ENCODE peak calls at places on chromosome 3, in six cellular contexts. F is NCI-H524; L is NCI-H2227 treated with DMSO at 0.1 percent for 48 hours; D is HFF-Myc; B is activated CD8-positive, alpha-beta memory T cell treated with anti-CD3 and anti-CD28 coated beads for 48 hours; J is skeletal muscle cell. N is an unnamed sample.

GRCh38 chr3:126474498-126475410 is 937 bp downstream of the ZXDC start:
- DNase-seq in F (no peak), L (no peak), D (no peak), B (peak), J (no peak), N (no peak)

GRCh38 chr3:120988994-120989393 is 81.0 kb downstream of the STXBP5L start:
- DNase-seq in F (no peak), L (no peak), D (no peak), B (no peak), J (no peak), N (no peak)

GRCh38 chr3:109224333-109224732 is 87.8 kb downstream of the C3orf85 start:
- DNase-seq in F (peak), L (no peak), D (no peak), B (no peak), J (no peak), N (no peak)

GRCh38 chr3:55327131-55327920 is 159.8 kb downstream of the WNT5A start:
- DNase-seq in F (peak), L (no peak), D (peak), B (no peak), J (no peak), N (no peak)

GRCh38 chr3:197454014-197454413 is 101.8 kb downstream of the BDH1 start:
- DNase-seq in F (no peak), L (no peak), D (no peak), B (no peak), J (no peak), N (no peak)

GRCh38 chr3:186129206-186129605 is 20.3 kb upstream of the ETV5 start:
- DNase-seq in F (no peak), L (no peak), D (no peak), B (no peak), J (no peak), N (no peak)

GRCh38 chr3:9213019-9213646 is 36.3 kb downstream of the SRGAP3 start:
- DNase-seq in F (no peak), L (no peak), D (no peak), B (no peak), J (no peak), N (no peak)

GRCh38 chr3:188394588-188394987 is 240.6 kb downstream of the LPP start:
- DNase-seq in F (no peak), L (no peak), D (no peak), B (no peak), J (no peak), N (no peak)

GRCh38 chr3:107198522-107199271 is 178.5 kb upstream of the CCDC54 start:
- DNase-seq in F (no peak), L (no peak), D (peak), B (no peak), J (peak), N (no peak)

GRCh38 chr3:39443530-39443929 is 23.9 kb upstream of the MOBP start:
- DNase-seq in F (no peak), L (no peak), D (no peak), B (no peak), J (no peak), N (no peak)

GRCh38 chr3:197718904-197719303 is 17.8 kb downstream of the RUBCN start:
- DNase-seq in F (no peak), L (no peak), D (no peak), B (no peak), J (peak), N (no peak)

GRCh38 chr3:190252080-190252479 is 70.2 kb downstream of the CLDN1 start:
- DNase-seq in F (no peak), L (no peak), D (no peak), B (no peak), J (peak), N (no peak)

GRCh38 chr3:194671511-194671899 is 486 bp downstream of the LSG1 start:
- DNase-seq in F (no peak), L (peak), D (no peak), B (no peak), J (no peak), N (no peak)

GRCh38 chr3:8942115-8942514 is 21.2 kb downstream of the RAD18 start:
- DNase-seq in F (no peak), L (no peak), D (no peak), B (no peak), J (no peak), N (no peak)

GRCh38 chr3:11655188-11655928 is 11.6 kb upstream of the VGLL4 start:
- DNase-seq in F (peak), L (no peak), D (no peak), B (no peak), J (no peak), N (no peak)

GRCh38 chr3:4493931-4494806 is 1.0 kb downstream of the ITPR1 start:
- DNase-seq in F (peak), L (no peak), D (no peak), B (no peak), J (no peak), N (no peak)

GRCh38 chr3:191076903-191077552 is 122.0 kb upstream of the OSTN start:
- DNase-seq in F (no peak), L (no peak), D (no peak), B (no peak), J (no peak), N (no peak)

GRCh38 chr3:172915911-172916514 is 165.5 kb downstream of the ECT2 start:
- DNase-seq in F (no peak), L (no peak), D (no peak), B (no peak), J (no peak), N (no peak)

GRCh38 chr3:40468018-40468417 is 8.9 kb upstream of the ZNF619 start:
- DNase-seq in F (no peak), L (no peak), D (no peak), B (no peak), J (no peak), N (no peak)

GRCh38 chr3:138943724-138944131 is 3.2 kb downstream of the FOXL2 start:
- DNase-seq in F (no peak), L (no peak), D (no peak), B (no peak), J (no peak), N (no peak)

GRCh38 chr3:65039754-65040210 is 352.0 kb upstream of the ADAMTS9 start:
- DNase-seq in F (no peak), L (no peak), D (no peak), B (no peak), J (peak), N (no peak)

GRCh38 chr3:53295410-53295809 is 39.6 kb upstream of the TKT start:
- DNase-seq in F (no peak), L (no peak), D (no peak), B (no peak), J (no peak), N (no peak)

GRCh38 chr3:76864375-76864774 is 175.5 kb upstream of the ROBO2 start:
- DNase-seq in F (no peak), L (no peak), D (no peak), B (no peak), J (no peak), N (no peak)

GRCh38 chr3:41007399-41007798 is 191.9 kb upstream of the CTNNB1 start:
- DNase-seq in F (no peak), L (no peak), D (no peak), B (no peak), J (no peak), N (no peak)

GRCh38 chr3:23442598-23443383 is 239.7 kb downstream of the UBE2E2 start:
- DNase-seq in F (no peak), L (no peak), D (peak), B (no peak), J (peak), N (peak)

GRCh38 chr3:177813322-177813721 is 616.0 kb upstream of the TBL1XR1 start:
- DNase-seq in F (no peak), L (no peak), D (no peak), B (no peak), J (no peak), N (peak)

GRCh38 chr3:72614394-72615074 is 233.7 kb downstream of the SHQ1 start:
- DNase-seq in F (no peak), L (no peak), D (no peak), B (no peak), J (no peak), N (no peak)

GRCh38 chr3:23002846-23003800 is 200.0 kb upstream of the UBE2E2 start:
- DNase-seq in F (no peak), L (no peak), D (no peak), B (no peak), J (peak), N (peak)

GRCh38 chr3:40309925-40310635 is 573 bp downstream of the EIF1B start:
- DNase-seq in F (no peak), L (peak), D (no peak), B (peak), J (no peak), N (no peak)

GRCh38 chr3:139295040-139295439 is 48.8 kb upstream of the MRPS22 start:
- DNase-seq in F (no peak), L (no peak), D (no peak), B (no peak), J (no peak), N (no peak)

GRCh38 chr3:12190221-12190807 is 31.6 kb upstream of the TIMP4 start:
- DNase-seq in F (no peak), L (no peak), D (no peak), B (no peak), J (no peak), N (no peak)

GRCh38 chr3:1600206-1600605 is 498.5 kb upstream of the CNTN4 start:
- DNase-seq in F (no peak), L (no peak), D (no peak), B (no peak), J (no peak), N (no peak)

GRCh38 chr3:170689218-170689874 is 103.5 kb upstream of the SLC7A14 start:
- DNase-seq in F (no peak), L (no peak), D (peak), B (no peak), J (peak), N (no peak)

GRCh38 chr3:143172313-143173054 is 52.9 kb downstream of the CHST2 start:
- DNase-seq in F (no peak), L (no peak), D (no peak), B (no peak), J (no peak), N (no peak)

GRCh38 chr3:134029256-134029733 is 430 bp downstream of the SLCO2A1 start:
- DNase-seq in F (peak), L (peak), D (no peak), B (no peak), J (no peak), N (no peak)

GRCh38 chr3:70006089-70006488 is 6.6 kb downstream of the SAMMSON start:
- DNase-seq in F (no peak), L (no peak), D (no peak), B (no peak), J (no peak), N (no peak)

GRCh38 chr3:111737712-111738097 is 121.4 kb upstream of the PHLDB2 start:
- DNase-seq in F (no peak), L (no peak), D (no peak), B (no peak), J (peak), N (peak)

GRCh38 chr3:43316783-43317460 is 30.6 kb downstream of the SNRK start:
- DNase-seq in F (no peak), L (no peak), D (no peak), B (no peak), J (no peak), N (no peak)

GRCh38 chr3:167920747-167921146 is 175.0 kb downstream of the GOLIM4 start:
- DNase-seq in F (no peak), L (no peak), D (no peak), B (no peak), J (no peak), N (no peak)

N was measured in smooth muscle cell of the brain vasculature.